ENCODE peak calls at places on chromosome 4, in five cellular contexts. I is H9, X is mesenchymal stem cell, F is IMR-90, Y is H1. J is an unnamed sample. For H3K4me1 and H3K9me3, the result is how much of the 10 kb centered on the place peaks cover.

GRCh38 chr4:74886490-74886889 is 46.4 kb upstream of the PARM1 start:
- DNase-seq in I (no peak), Y (no peak), X (peak), F (peak), J (no peak)

GRCh38 chr4:138259296-138259695 is 17.1 kb upstream of the SLC7A11 start:
- DNase-seq in Y (no peak), X (no peak), F (no peak), I (no peak), J (no peak)

GRCh38 chr4:80538276-80538926 is 202.9 kb downstream of the CFAP299 start:
- DNase-seq in I (no peak), X (no peak), F (peak), Y (no peak), J (no peak)

GRCh38 chr4:184177271-184177670 is 40.4 kb downstream of the ENPP6 start:
- DNase-seq in X (no peak), I (no peak), F (no peak), Y (no peak), J (no peak)

GRCh38 chr4:44558206-44558605 is 93.2 kb downstream of the YIPF7 start:
- DNase-seq in Y (no peak), F (no peak), X (no peak), I (no peak), J (no peak)

GRCh38 chr4:184251680-184252000 is 34.0 kb upstream of the ENPP6 start:
- DNase-seq in F (no peak), I (no peak), X (no peak), Y (no peak), J (no peak)

GRCh38 chr4:185914583-185915199 is 102.7 kb upstream of the SORBS2 start:
- DNase-seq in F (peak), X (peak), I (no peak), Y (no peak), J (no peak)

GRCh38 chr4:112170451-112170993 is 25.3 kb downstream of the FAM241A start:
- DNase-seq in Y (no peak), F (peak), I (no peak), X (peak), J (no peak)

GRCh38 chr4:56086073-56086521 is 137.4 kb downstream of the CEP135 start:
- DNase-seq in X (peak), F (no peak), Y (peak), I (peak), J (no peak)

GRCh38 chr4:84366932-84367331 is 132.2 kb downstream of the NKX6-1 start:
- DNase-seq in F (no peak), I (no peak), Y (no peak), X (no peak), J (peak)

GRCh38 chr4:67438975-67439374 is 106.3 kb downstream of the CENPC start:
- DNase-seq in X (no peak), I (no peak), Y (no peak), F (no peak), J (no peak)

GRCh38 chr4:147201016-147201415 is 255.4 kb upstream of the TTC29 start:
- DNase-seq in I (no peak), F (peak), Y (no peak), X (peak), J (no peak)

GRCh38 chr4:122762520-122762919 is 30.0 kb downstream of the BBS12 start:
- DNase-seq in I (no peak), F (no peak), Y (no peak), X (no peak), J (no peak)

GRCh38 chr4:153295131-153295755 is 49.2 kb upstream of the MND1 start:
- DNase-seq in F (no peak), Y (no peak), I (peak), X (no peak), J (no peak)

GRCh38 chr4:41103657-41104056 is 110.7 kb downstream of the APBB2 start:
- DNase-seq in X (no peak), I (no peak), F (no peak), Y (no peak), J (no peak)

GRCh38 chr4:182478475-182478874 is 235.3 kb downstream of the TENM3 start:
- DNase-seq in Y (no peak), X (peak), F (peak), I (no peak), J (no peak)

GRCh38 chr4:69787879-69788278 is 27.5 kb upstream of the SULT1B1 start:
- DNase-seq in F (peak), Y (no peak), I (no peak), X (no peak), J (no peak)

GRCh38 chr4:8112036-8112576 is 46.5 kb downstream of the ABLIM2 start:
- DNase-seq in I (no peak), Y (no peak), X (no peak), F (no peak), J (no peak)

GRCh38 chr4:128513664-128514484 is 226.3 kb upstream of the PGRMC2 start:
- DNase-seq in Y (no peak), F (peak), X (peak), I (no peak), J (no peak)

GRCh38 chr4:134691915-134692314 is 490.3 kb upstream of the PABPC4L start:
- DNase-seq in I (no peak), X (peak), F (no peak), Y (no peak), J (no peak)

GRCh38 chr4:37970702-37971101 is 10.5 kb downstream of the PTTG2 start:
- DNase-seq in X (no peak), Y (peak), F (peak), I (peak), J (no peak)

GRCh38 chr4:52750213-52750612 is 1.0 kb downstream of the ERVMER34-1 start:
- DNase-seq in Y (no peak), I (no peak), F (no peak), X (no peak), J (no peak)

GRCh38 chr4:114015444-114015899 is 36.0 kb upstream of the ARSJ start:
- DNase-seq in X (peak), F (peak), I (no peak), Y (no peak), J (no peak)

GRCh38 chr4:77849278-77849965 is 13.2 kb upstream of the MRPL1 start:
- DNase-seq in F (no peak), Y (no peak), I (no peak), X (no peak), J (no peak)

GRCh38 chr4:105520819-105521790 is 31.3 kb upstream of the ARHGEF38 start:
- DNase-seq in X (peak), I (no peak), F (peak), Y (no peak), J (peak)

GRCh38 chr4:38141808-38142500 is 181.8 kb downstream of the PTTG2 start:
- DNase-seq in I (no peak), X (peak), F (peak), Y (no peak), J (no peak)

GRCh38 chr4:78768447-78769177 is 7.5 kb upstream of the BMP2K start:
- DNase-seq in X (peak), F (peak), Y (no peak), I (no peak), J (no peak)

GRCh38 chr4:5084911-5085475 is 33.7 kb downstream of the STK32B start:
- DNase-seq in F (peak), Y (no peak), X (peak), I (no peak), J (no peak)

GRCh38 chr4:139749313-139749712 is 83.7 kb downstream of the MGST2 start:
- DNase-seq in Y (no peak), I (no peak), F (no peak), X (peak), J (no peak)

GRCh38 chr4:122458625-122459024 is 2.1 kb upstream of the IL2 start:
- DNase-seq in F (peak), Y (no peak), X (peak), I (no peak), J (no peak)

GRCh38 chr4:83378426-83378825 is 43.8 kb upstream of the HPSE start:
- DNase-seq in I (no peak), F (no peak), X (no peak), Y (no peak), J (peak)

GRCh38 chr4:165294907-165295306 is 32.6 kb upstream of the MSMO1 start:
- DNase-seq in X (no peak), I (no peak), F (no peak), Y (no peak), J (no peak)

GRCh38 chr4:88005086-88005485 is 2.3 kb upstream of the PKD2 start:
- DNase-seq in F (peak), Y (no peak), X (no peak), I (no peak), J (no peak)

GRCh38 chr4:181962321-181962720 is 280.9 kb upstream of the TENM3 start:
- DNase-seq in F (no peak), Y (no peak), I (no peak), X (no peak), J (no peak)

GRCh38 chr4:187235456-187236170 is 512.0 kb upstream of the FAT1 start:
- DNase-seq in F (no peak), X (peak), I (no peak), Y (no peak), J (no peak)

GRCh38 chr4:159174645-159175147 is 71.8 kb downstream of the RAPGEF2 start:
- DNase-seq in I (no peak), X (peak), F (peak), Y (no peak), J (no peak)

GRCh38 chr4:169658196-169658595 is 37.8 kb downstream of the CLCN3 start:
- DNase-seq in I (no peak), Y (no peak), X (no peak), F (no peak), J (no peak)

GRCh38 chr4:63370997-63371396 is 1038.3 kb downstream of the TECRL start:
- DNase-seq in I (no peak), Y (no peak), F (no peak), X (no peak), J (no peak)

GRCh38 chr4:94389595-94390290 is 47.1 kb upstream of the HPGDS start:
- DNase-seq in I (no peak), Y (no peak), X (no peak), F (no peak), J (no peak)
- H2BK15ac ChIP-seq in I (no peak), Y (no peak), X (no peak), F (no peak), J (no peak)

DNA sequence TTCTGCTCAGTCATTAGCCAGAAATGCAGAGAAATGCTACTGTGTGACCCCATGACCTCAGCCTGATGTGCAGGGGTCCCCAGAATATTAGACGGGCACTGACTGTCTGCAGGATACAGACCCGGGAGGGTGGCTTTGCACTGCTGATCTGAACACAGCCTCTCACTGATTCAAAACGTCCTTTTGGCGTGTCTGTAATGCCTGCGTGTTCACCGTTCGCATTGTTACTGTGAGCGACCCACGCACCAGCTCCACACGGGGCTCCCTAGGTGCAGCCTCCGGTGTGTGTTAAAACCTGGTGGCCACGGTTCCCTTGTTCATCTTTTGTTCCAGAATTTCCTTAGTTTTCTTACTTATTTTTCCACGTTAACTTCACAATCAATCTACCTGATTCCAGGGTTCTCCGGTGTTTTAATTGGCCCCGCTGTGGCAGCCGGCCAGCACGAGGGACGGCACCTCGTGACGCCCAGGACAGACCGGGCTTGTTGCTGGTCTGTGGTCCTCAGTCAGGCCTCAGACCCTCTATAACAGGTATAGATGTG is 32.0 kb upstream of the SPON2 start:
- DNase-seq in Y (no peak), X (no peak), F (no peak), I (no peak), J (no peak)
- H3K4me1 ChIP-seq in Y (under half), X (half or more), F (half or more), I (under half), J (under half)

GRCh38 chr4:126969360-126969759 is 663.4 kb upstream of the INTU start:
- DNase-seq in Y (no peak), F (no peak), X (peak), I (no peak), J (no peak)

GRCh38 chr4:126961661-126962060 is 671.1 kb upstream of the INTU start:
- DNase-seq in I (no peak), X (no peak), F (no peak), Y (no peak), J (no peak)

GRCh38 chr4:126969781-126970180 is 663.0 kb upstream of the INTU start:
- DNase-seq in Y (no peak), X (peak), I (no peak), F (no peak), J (no peak)

GRCh38 chr4:126960760-126961159 is 672.0 kb upstream of the INTU start:
- DNase-seq in X (no peak), Y (no peak), I (no peak), F (no peak), J (no peak)

DNA sequence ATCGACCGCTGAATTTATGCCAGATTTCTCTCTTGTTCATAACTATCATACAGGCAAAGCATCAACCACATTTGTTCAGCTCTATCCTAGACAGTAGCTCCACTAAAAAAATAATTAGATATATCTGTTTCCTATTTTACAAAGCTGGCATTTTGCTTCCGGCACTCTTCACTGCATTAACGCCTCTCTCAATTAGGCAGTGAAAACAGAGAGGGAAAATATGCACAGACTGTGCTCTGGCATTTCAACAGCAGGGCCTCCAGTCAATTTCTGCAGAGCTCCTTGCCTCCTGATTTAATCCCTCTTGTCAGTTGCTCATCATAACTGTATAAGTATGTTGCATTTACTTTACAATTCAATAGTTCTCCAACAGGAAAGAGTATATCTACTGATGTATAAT is 666.9 kb upstream of the INTU start:
- DNase-seq in Y (no peak), X (no peak), F (no peak), I (no peak), J (no peak)
- H3K9me3 ChIP-seq in Y (under half), X (under half), F (under half), I (under half), J (under half)

GRCh38 chr4:42488114-42488513 is 90.8 kb downstream of the SHISA3 start:
- DNase-seq in X (no peak), F (no peak), I (no peak), Y (no peak), J (no peak)
- H2BK15ac ChIP-seq in X (no peak), F (no peak), I (no peak), Y (no peak), J (no peak)